ENCODE peak calls at places on chromosomes 5 and 9, in eight cellular contexts. T, X, L, Y, B, P, G and R are unnamed samples. For H3K9me3, the result is how much of the 10 kb centered on the place peaks cover.

GRCh38 chr5:55289808-55290207 is 17.7 kb downstream of the DHX29 start:
- DNase-seq in P (no peak), B (no peak), X (no peak), L (no peak), Y (no peak), T (no peak), G (no peak), R (no peak)

GRCh38 chr5:3200356-3200755 is 395.3 kb upstream of the IRX1 start:
- DNase-seq in B (no peak), T (no peak), Y (no peak), X (no peak), G (no peak), P (no peak), L (no peak), R (no peak)

GRCh38 chr5:109936091-109936490 is 246.4 kb downstream of the MAN2A1 start:
- DNase-seq in B (no peak), P (no peak), L (no peak), T (no peak), G (no peak), Y (no peak), X (no peak), R (no peak)

GRCh38 chr5:132410451-132411381 is 41.2 kb downstream of the SLC22A5 start:
- DNase-seq in P (peak), G (peak), X (peak), T (peak), L (peak), B (peak), Y (peak), R (peak)

GRCh38 chr9:86639899-86640379 is 285.7 kb upstream of the TUT7 start:
- DNase-seq in G (peak), L (no peak), P (no peak), T (no peak), X (peak), Y (no peak), B (no peak), R (peak)

GRCh38 chr9:71608825-71609452 is 159.4 kb downstream of the CEMIP2 start:
- DNase-seq in P (no peak), X (no peak), B (peak), T (no peak), G (no peak), L (peak), Y (no peak), R (no peak)

GRCh38 chr5:81161012-81161601 is 72.0 kb upstream of the CKMT2 start:
- DNase-seq in L (no peak), Y (no peak), X (no peak), P (no peak), T (no peak), G (no peak), B (no peak), R (no peak)

GRCh38 chr5:17056056-17056690 is 120.1 kb upstream of the MYO10 start:
- DNase-seq in L (peak), T (no peak), B (peak), G (peak), P (no peak), Y (peak), X (no peak), R (no peak)

GRCh38 chr5:43300112-43300511 is 13.1 kb downstream of the HMGCS1 start:
- DNase-seq in P (no peak), B (no peak), Y (no peak), T (no peak), X (no peak), G (no peak), L (no peak), R (no peak)

GRCh38 chr5:171956314-171956713 is 50.1 kb downstream of the FBXW11 start:
- DNase-seq in B (no peak), X (no peak), G (no peak), P (no peak), L (no peak), T (no peak), Y (no peak), R (no peak)

GRCh38 chr5:144237851-144238250 is 67.2 kb downstream of the KCTD16 start:
- DNase-seq in G (no peak), L (no peak), P (no peak), X (no peak), T (peak), Y (no peak), B (no peak), R (no peak)

GRCh38 chr9:138022121-138022741 is 144.6 kb downstream of the CACNA1B start:
- DNase-seq in T (no peak), Y (peak), G (peak), X (peak), P (no peak), B (peak), L (peak), R (no peak)

GRCh38 chr5:91848453-91848852 is 465.3 kb upstream of the ARRDC3 start:
- DNase-seq in P (peak), L (peak), B (no peak), Y (peak), X (no peak), G (peak), T (no peak), R (no peak)

DNA sequence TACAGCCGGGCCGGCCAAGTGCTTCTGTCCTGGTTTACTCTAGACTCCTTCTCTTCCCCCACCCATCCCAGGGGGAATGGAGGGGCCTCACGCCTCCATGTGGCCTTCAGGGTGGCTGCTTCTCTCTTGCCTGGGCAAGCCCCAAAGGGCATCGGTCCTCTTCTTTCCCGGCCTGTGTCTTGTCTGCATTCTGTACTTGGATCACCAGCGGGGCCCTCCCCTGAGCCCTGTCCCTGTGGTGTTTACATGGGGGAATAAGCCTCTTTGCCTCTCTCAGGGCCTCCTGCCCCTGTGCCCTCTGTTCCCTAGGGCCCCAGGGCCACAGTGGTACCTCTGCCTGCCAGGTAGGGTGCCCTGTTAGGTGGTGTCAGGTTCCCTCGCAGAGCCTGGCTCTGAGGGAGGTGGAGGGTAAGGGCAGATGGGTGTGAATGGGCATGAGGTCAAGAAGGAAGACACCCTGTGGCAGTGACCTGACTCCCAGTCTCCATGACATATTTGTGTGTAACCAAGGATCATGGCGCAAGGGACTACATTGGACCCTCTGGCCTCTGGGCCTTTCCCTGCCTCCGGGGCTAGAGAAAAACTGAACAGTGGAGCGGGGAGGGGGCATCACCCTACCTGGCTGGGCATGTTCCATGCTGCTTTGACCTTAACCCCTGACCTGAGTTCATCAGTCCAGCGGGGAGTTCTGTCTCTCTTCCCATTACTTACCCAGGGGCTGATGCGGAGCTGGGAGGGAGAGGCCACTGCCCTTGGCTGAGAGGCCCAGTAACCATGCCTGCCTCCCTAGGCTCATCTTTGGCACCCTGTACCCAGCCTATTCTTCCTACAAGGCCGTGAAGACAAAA is 1.6 kb downstream of the REEP2 start:
- DNase-seq in L (no peak), X (no peak), Y (no peak), G (no peak), B (no peak), T (no peak), P (no peak), R (no peak)
- H3K9me3 ChIP-seq in L (under half), X (under half), Y (under half), G (under half), B (under half), T (under half), P (under half), R (under half)

GRCh38 chr9:93286252-93287188 is 102.6 kb downstream of the WNK2 start:
- DNase-seq in P (no peak), L (no peak), G (no peak), B (no peak), X (no peak), T (no peak), Y (no peak), R (no peak)

GRCh38 chr9:93278164-93278563 is 94.2 kb downstream of the WNK2 start:
- DNase-seq in L (no peak), G (no peak), X (no peak), P (no peak), B (no peak), T (no peak), Y (no peak), R (no peak)

GRCh38 chr9:93276973-93277372 is 93.0 kb downstream of the WNK2 start:
- DNase-seq in G (peak), B (no peak), L (no peak), X (no peak), T (no peak), P (no peak), Y (no peak), R (peak)

GRCh38 chr9:93280661-93281259 is 96.8 kb downstream of the WNK2 start:
- DNase-seq in T (no peak), G (peak), X (no peak), Y (no peak), P (no peak), B (no peak), L (no peak), R (no peak)
- H3K9me3 ChIP-seq in T (under half), G (under half), X (under half), Y (under half), P (under half), B (under half), L (under half), R (under half)

DNA sequence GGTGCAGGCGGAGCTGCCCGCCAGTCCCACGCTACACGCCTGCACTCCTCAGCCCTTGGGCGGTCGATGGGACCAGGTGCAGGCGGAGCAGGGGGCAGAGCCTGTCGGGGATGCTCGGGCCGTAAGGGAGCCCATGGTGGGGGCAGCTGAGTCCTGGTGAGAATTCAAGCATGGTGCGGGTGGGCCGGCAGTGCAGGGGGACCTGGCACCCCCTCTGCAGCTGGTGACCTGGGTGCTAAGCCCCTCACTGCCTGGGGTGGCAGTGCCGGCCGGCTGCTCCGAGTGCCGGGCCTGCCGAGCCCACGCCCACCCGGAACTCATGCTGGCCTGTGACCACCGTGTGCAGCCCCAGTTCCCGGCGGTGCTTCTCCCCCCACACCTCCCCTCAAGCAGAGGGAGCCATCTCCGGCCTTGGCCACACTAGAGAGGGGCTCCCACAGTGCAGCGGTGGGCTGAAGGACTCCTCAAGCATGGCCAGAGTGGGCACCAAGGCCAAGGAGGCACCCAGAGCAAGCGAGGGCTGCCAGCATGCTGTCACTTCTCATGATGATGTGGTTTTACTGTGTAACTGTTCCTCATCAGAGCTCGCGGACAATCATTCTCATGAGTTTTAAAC is 228.9 kb upstream of the CDH9 start:
- DNase-seq in X (no peak), B (no peak), T (no peak), L (no peak), G (no peak), P (no peak), Y (no peak), R (no peak)
- H3K9me3 ChIP-seq in X (under half), B (under half), T (under half), L (under half), G (under half), P (under half), Y (under half), R (under half)

GRCh38 chr5:150931368-150931965 is 26.7 kb upstream of the ZNF300 start:
- DNase-seq in P (peak), Y (no peak), L (no peak), T (no peak), G (no peak), X (no peak), B (no peak), R (no peak)
- H3K9me3 ChIP-seq in P (under half), Y (half or more), L (under half), T (under half), G (half or more), X (half or more), B (under half), R (half or more)

DNA sequence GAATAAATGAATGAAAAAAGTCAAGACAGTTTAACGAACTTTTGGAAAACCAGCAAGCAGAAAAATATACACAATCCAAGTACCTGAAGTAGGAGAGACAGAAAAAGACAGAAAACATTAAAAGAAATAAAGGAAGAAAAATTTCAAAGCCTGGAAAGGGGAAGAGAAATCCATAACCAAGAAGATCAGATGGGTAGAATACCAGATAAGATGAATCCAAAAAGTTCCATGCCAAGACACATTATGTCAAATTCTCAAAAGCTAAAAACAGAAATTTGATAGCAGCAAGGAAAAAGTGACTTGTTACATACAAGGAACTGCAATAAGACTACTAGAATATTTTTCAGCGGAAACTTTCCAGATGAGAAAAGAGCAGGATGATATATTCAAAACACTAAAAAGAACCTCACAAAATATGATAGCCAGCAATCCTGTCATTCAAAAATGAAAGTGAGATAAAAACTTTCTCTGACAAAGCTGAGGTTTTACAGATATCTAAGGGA is 7.6 kb upstream of the ZNF300 start:
- DNase-seq in G (no peak), T (no peak), P (no peak), L (no peak), B (no peak), X (no peak), Y (no peak), R (no peak)
- H3K9me3 ChIP-seq in G (half or more), T (under half), P (under half), L (under half), B (under half), X (under half), Y (under half), R (under half)

GRCh38 chr9:94887721-94888120 is 161.2 kb downstream of the AOPEP start:
- DNase-seq in L (no peak), B (no peak), Y (no peak), P (no peak), G (peak), T (no peak), X (no peak), R (no peak)

GRCh38 chr9:94885854-94886447 is 159.5 kb downstream of the AOPEP start:
- DNase-seq in P (no peak), B (no peak), G (no peak), T (no peak), Y (no peak), L (no peak), X (no peak), R (no peak)

GRCh38 chr9:94889627-94890026 is 163.1 kb downstream of the AOPEP start:
- DNase-seq in P (no peak), X (no peak), B (no peak), T (no peak), L (no peak), Y (no peak), G (no peak), R (no peak)

GRCh38 chr9:94891183-94891582 is 164.7 kb downstream of the AOPEP start:
- DNase-seq in Y (no peak), G (no peak), X (no peak), B (no peak), T (no peak), L (no peak), P (no peak), R (no peak)

DNA sequence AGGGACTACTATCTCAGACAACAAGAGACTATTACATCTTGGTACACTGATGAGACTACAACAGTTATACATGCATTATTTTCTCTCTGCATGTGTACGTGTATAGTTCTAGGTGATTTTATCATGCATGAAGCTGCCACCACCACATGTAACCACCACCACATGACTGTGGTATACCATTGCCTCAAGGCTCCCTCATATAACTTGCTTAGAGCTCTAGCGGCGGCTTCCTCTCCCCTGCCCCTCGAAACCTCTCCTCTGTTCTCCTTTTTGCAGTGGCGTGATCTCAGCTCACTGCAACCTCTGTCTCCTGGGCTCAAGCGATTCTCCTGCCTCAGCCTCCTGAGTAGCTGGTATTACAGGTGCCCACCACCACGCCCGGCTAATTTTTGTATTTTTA is 162.3 kb downstream of the AOPEP start:
- DNase-seq in T (no peak), G (no peak), Y (no peak), P (no peak), X (no peak), L (no peak), B (no peak), R (no peak)
- H3K9me3 ChIP-seq in T (under half), G (under half), Y (under half), P (under half), X (under half), L (under half), B (under half), R (under half)

GRCh38 chr5:141366016-141366896 is 2.3 kb downstream of the PCDHGA5 start:
- DNase-seq in G (no peak), T (no peak), L (no peak), P (no peak), X (no peak), Y (no peak), B (no peak), R (no peak)

GRCh38 chr5:141360685-141361084 is 891 bp downstream of the PCDHGB2 start:
- DNase-seq in T (no peak), L (no peak), Y (no peak), X (no peak), P (no peak), G (no peak), B (no peak), R (no peak)

GRCh38 chr5:141359790-141360426 is at the start of gene PCDHGB2:
- DNase-seq in P (peak), L (peak), B (peak), Y (no peak), G (peak), T (no peak), X (no peak), R (no peak)

GRCh38 chr5:141363952-141364660 is at the start of gene PCDHGA5:
- DNase-seq in P (peak), L (no peak), X (no peak), Y (peak), B (no peak), T (no peak), G (peak), R (no peak)

DNA sequence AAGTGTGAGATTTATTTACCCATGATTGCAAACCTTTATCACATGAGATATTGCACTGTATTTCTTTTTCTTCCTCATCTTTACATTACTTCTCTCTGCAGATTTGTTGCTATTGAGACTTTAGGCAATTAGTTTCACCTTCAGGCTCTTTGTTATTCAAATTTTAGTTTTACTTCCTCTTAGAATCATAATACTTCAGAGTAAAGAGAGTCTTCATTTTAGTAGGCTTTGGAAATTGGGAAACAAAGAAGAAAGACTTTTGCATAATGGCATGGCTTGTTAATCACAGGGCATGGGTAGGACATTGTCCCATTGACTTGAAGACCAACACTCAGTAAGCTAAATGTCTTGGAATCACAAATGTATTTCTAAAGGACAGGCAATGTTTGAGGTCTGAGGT is 1.2 kb upstream of the PCDHGA5 start:
- DNase-seq in Y (no peak), B (no peak), P (no peak), G (no peak), X (no peak), T (no peak), L (no peak), R (no peak)
- H3K9me3 ChIP-seq in Y (half or more), B (under half), P (under half), G (under half), X (half or more), T (under half), L (half or more), R (half or more)

DNA sequence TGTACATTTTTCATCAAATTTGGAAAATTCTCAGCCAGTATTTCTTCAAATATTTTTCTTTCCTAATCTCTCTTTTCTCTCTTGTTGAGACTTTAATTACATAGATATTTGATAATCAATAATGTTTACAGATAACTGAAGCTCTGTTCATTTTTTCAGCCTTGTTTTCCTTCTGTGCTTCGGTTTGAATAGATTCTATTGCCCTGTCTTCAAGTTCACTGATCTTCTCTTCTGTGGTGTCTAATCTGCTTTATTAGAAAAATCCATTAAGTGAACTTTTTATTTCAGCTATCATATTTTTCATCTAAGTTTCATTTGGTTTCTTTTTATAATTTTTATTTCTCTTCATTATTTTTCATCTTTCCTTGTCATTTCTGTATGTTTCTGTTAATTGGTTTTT is 54.1 kb downstream of the AMBP start:
- DNase-seq in B (no peak), T (no peak), P (no peak), L (no peak), Y (no peak), G (no peak), X (no peak), R (no peak)
- H3K9me3 ChIP-seq in B (under half), T (under half), P (under half), L (under half), Y (under half), G (under half), X (under half), R (under half)

GRCh38 chr5:180253036-180253824 is 38.7 kb downstream of the MAPK9 start:
- DNase-seq in G (no peak), B (no peak), P (no peak), T (no peak), L (no peak), X (no peak), Y (peak), R (no peak)
- H3K9me3 ChIP-seq in G (under half), B (half or more), P (under half), T (under half), L (under half), X (half or more), Y (half or more), R (half or more)

GRCh38 chr5:158470764-158471163 is 611.8 kb upstream of the CLINT1 start:
- DNase-seq in L (no peak), B (no peak), P (no peak), G (no peak), Y (no peak), T (no peak), X (no peak), R (no peak)
- H3K9me3 ChIP-seq in L (under half), B (under half), P (under half), G (under half), Y (under half), T (under half), X (under half), R (under half)